ENCODE peak calls at places on chromosomes 1 and 21, in four cellular contexts. One of them, this sample, is unnamed. For H3K27me3, the result is how much of the 10 kb centered on the place peaks cover.

GRCh38 chr1:170698711-170699275 is 34.9 kb downstream of the PRRX1 start:
- DNase-seq in breast epithelium: no peak
- DNase-seq in GM23248: peak
- DNase-seq in cardiac muscle cell: peak
- DNase-seq in this sample: no peak

GRCh38 chr21:42403611-42404231 is at the start of gene UBASH3A:
- DNase-seq in GM23248: no peak
- DNase-seq in breast epithelium: no peak
- DNase-seq in cardiac muscle cell: no peak
- DNase-seq in this sample: no peak

GRCh38 chr1:93613895-93614294 is 67.7 kb downstream of the BCAR3 start:
- DNase-seq in cardiac muscle cell: peak
- DNase-seq in breast epithelium: peak
- DNase-seq in GM23248: peak
- DNase-seq in this sample: no peak

GRCh38 chr21:42117229-42118048 is 46.3 kb downstream of the UMODL1 start:
- DNase-seq in cardiac muscle cell: peak
- DNase-seq in breast epithelium: peak
- DNase-seq in GM23248: peak
- DNase-seq in this sample: peak

GRCh38 chr1:53328490-53329182 is 766 bp upstream of the LRP8 start:
- DNase-seq in cardiac muscle cell: no peak
- DNase-seq in GM23248: no peak
- DNase-seq in breast epithelium: no peak
- DNase-seq in this sample: peak

GRCh38 chr21:32726742-32727477 is 903 bp downstream of the SYNJ1 start:
- DNase-seq in GM23248: peak
- DNase-seq in cardiac muscle cell: peak
- DNase-seq in breast epithelium: peak
- DNase-seq in this sample: no peak

GRCh38 chr1:204102719-204103118 is 29.8 kb downstream of the SOX13 start:
- DNase-seq in GM23248: peak
- DNase-seq in cardiac muscle cell: no peak
- DNase-seq in breast epithelium: no peak
- DNase-seq in this sample: no peak

GRCh38 chr1:203475012-203475981 is at the start of gene PRELP:
- DNase-seq in GM23248: peak
- DNase-seq in cardiac muscle cell: peak
- DNase-seq in breast epithelium: peak
- DNase-seq in this sample: no peak

GRCh38 chr1:119587328-119587727 is 60.7 kb downstream of the ZNF697 start:
- DNase-seq in cardiac muscle cell: peak
- DNase-seq in breast epithelium: no peak
- DNase-seq in GM23248: peak
- DNase-seq in this sample: no peak

GRCh38 chr1:222815367-222815765 is 527 bp downstream of the DISP1 start:
- DNase-seq in cardiac muscle cell: peak
- DNase-seq in breast epithelium: peak
- DNase-seq in GM23248: peak
- DNase-seq in this sample: peak

GRCh38 chr1:1732381-1732780 is 8.2 kb upstream of the CDK11A start:
- DNase-seq in cardiac muscle cell: no peak
- DNase-seq in GM23248: no peak
- DNase-seq in breast epithelium: no peak
- DNase-seq in this sample: no peak

DNA sequence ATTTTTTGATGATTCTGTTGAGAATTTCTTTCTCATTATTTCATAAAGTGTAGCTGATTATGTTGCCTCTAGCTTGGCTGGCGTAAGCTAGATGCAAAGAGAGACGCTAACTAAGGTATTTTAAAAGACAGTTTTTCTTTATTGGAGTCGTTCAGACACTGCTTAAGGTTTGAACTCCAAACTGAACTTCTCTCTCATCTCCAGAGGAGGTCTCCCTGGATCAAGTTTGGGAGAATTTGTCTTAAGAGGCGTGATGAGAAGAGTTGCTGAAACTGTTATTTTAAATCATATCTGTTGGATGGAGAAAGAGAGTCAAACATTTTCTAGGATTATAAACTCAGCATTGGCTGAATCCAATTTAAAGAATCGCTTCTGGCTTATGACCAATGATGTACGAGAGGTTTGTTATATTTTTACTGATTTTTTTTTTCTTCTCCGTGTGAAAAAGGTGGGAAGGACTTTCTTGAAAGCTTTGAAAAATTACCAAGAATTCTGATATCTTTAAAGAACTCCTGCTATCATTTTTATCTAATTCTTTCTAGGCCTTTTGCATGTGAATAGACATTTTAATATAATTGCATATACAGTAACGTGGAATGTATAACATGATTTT is 34.0 kb downstream of the MAP3K7CL start:
- DNase-seq in breast epithelium: no peak
- DNase-seq in cardiac muscle cell: peak
- DNase-seq in GM23248: peak
- DNase-seq in this sample: no peak
- H3K27ac ChIP-seq in breast epithelium: no peak
- H3K27ac ChIP-seq in cardiac muscle cell: no peak
- H3K27ac ChIP-seq in GM23248: peak
- H3K27ac ChIP-seq in this sample: peak

GRCh38 chr1:201267481-201268229 is 15.7 kb upstream of the PKP1 start:
- DNase-seq in GM23248: peak
- DNase-seq in breast epithelium: peak
- DNase-seq in cardiac muscle cell: no peak
- DNase-seq in this sample: no peak
- H3K27me3 ChIP-seq in GM23248: under half
- H3K27me3 ChIP-seq in breast epithelium: under half
- H3K27me3 ChIP-seq in cardiac muscle cell: under half
- H3K27me3 ChIP-seq in this sample: under half

DNA sequence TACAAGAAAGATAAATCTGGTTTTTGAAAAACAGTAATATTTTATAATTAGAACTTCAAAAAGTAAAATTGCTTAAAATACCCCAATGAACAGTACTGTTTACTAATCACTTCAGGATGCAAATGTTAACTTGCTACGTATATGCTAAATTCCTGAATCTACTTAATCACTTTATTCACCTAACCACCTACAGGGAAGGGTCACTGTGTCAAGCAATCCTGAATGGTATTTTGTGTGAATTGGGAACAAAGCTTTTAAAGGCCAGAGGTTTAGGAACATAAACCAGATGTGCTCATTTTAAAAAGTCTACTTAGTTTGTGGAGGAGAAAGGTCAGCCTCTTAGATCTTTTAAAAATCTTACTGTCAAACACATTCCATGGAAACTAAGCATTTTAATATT is 1143.0 kb upstream of the ADGRL2 start:
- DNase-seq in GM23248: no peak
- DNase-seq in breast epithelium: no peak
- DNase-seq in cardiac muscle cell: no peak
- DNase-seq in this sample: no peak
- H3K27ac ChIP-seq in GM23248: no peak
- H3K27ac ChIP-seq in breast epithelium: no peak
- H3K27ac ChIP-seq in cardiac muscle cell: no peak
- H3K27ac ChIP-seq in this sample: no peak

GRCh38 chr1:3065797-3066196 is 3.2 kb upstream of the PRDM16 start:
- DNase-seq in GM23248: no peak
- DNase-seq in breast epithelium: no peak
- DNase-seq in cardiac muscle cell: no peak
- DNase-seq in this sample: no peak

GRCh38 chr1:3064901-3065300 is 4.1 kb upstream of the PRDM16 start:
- DNase-seq in cardiac muscle cell: no peak
- DNase-seq in breast epithelium: no peak
- DNase-seq in GM23248: no peak
- DNase-seq in this sample: peak

GRCh38 chr1:3063379-3064295 is 5.4 kb upstream of the PRDM16 start:
- DNase-seq in breast epithelium: no peak
- DNase-seq in GM23248: no peak
- DNase-seq in cardiac muscle cell: no peak
- DNase-seq in this sample: peak

GRCh38 chr1:3065396-3065795 is 3.6 kb upstream of the PRDM16 start:
- DNase-seq in GM23248: no peak
- DNase-seq in cardiac muscle cell: no peak
- DNase-seq in breast epithelium: no peak
- DNase-seq in this sample: peak

GRCh38 chr1:3064296-3064850 is 4.6 kb upstream of the PRDM16 start:
- DNase-seq in GM23248: no peak
- DNase-seq in breast epithelium: no peak
- DNase-seq in cardiac muscle cell: no peak
- DNase-seq in this sample: no peak
- H3K27me3 ChIP-seq in GM23248: half or more
- H3K27me3 ChIP-seq in breast epithelium: half or more
- H3K27me3 ChIP-seq in cardiac muscle cell: half or more
- H3K27me3 ChIP-seq in this sample: half or more

GRCh38 chr1:17982197-17982596 is 125.4 kb upstream of the IGSF21 start:
- DNase-seq in cardiac muscle cell: no peak
- DNase-seq in breast epithelium: no peak
- DNase-seq in GM23248: no peak
- DNase-seq in this sample: no peak
- H3K27ac ChIP-seq in cardiac muscle cell: no peak
- H3K27ac ChIP-seq in breast epithelium: no peak
- H3K27ac ChIP-seq in GM23248: no peak
- H3K27ac ChIP-seq in this sample: no peak